ENCODE peak calls at places on chromosomes 12 and 14, in seven cellular contexts. X, T, H, Q, R, D and W are unnamed samples.

GRCh38 chr14:24057867-24058259 is 6.1 kb downstream of the CARMIL3 start:
- DNase-seq in X (no peak), T (no peak), H (no peak), Q (no peak), R (no peak), D (no peak), W (no peak)

GRCh38 chr14:99936056-99936455 is 129.2 kb upstream of the EVL start:
- DNase-seq in X (peak; percentile 17), T (no peak), H (no peak), Q (no peak), R (no peak), D (no peak), W (peak; percentile 85)

GRCh38 chr12:58395470-58395869 is 454.1 kb downstream of the ATP23 start:
- DNase-seq in X (peak; percentile 10), T (no peak), H (no peak), Q (no peak), R (no peak), D (peak; percentile 54), W (peak; percentile 85)

GRCh38 chr12:68497112-68497511 is 113.6 kb upstream of the RAP1B start:
- DNase-seq in X (no peak), T (no peak), H (no peak), Q (no peak), R (no peak), D (no peak), W (no peak)

GRCh38 chr14:24664366-24664765 is 30.4 kb upstream of the GZMB start:
- DNase-seq in X (peak; percentile 4), T (no peak), H (no peak), Q (no peak), R (no peak), D (peak; percentile 65), W (no peak)

GRCh38 chr14:54370323-54371125 is 26.3 kb upstream of the CDKN3 start:
- DNase-seq in X (no peak), T (no peak), H (no peak), Q (no peak), R (no peak), D (no peak), W (no peak)

GRCh38 chr14:77108753-77109152 is 10.7 kb downstream of the CIPC start:
- DNase-seq in X (no peak), T (no peak), H (no peak), Q (no peak), R (no peak), D (no peak), W (no peak)

GRCh38 chr12:98741229-98741614 is 96.1 kb downstream of the APAF1 start:
- DNase-seq in X (peak; percentile 53), T (no peak), H (no peak), Q (no peak), R (no peak), D (peak; percentile 32), W (no peak)

GRCh38 chr12:54169036-54169435 is 19.7 kb downstream of the SMUG1 start:
- DNase-seq in X (no peak), T (no peak), H (no peak), Q (no peak), R (no peak), D (no peak), W (no peak)

GRCh38 chr14:69291891-69292586 is 32.1 kb downstream of the GALNT16 start:
- DNase-seq in X (peak; percentile 69), T (no peak), H (no peak), Q (no peak), R (no peak), D (no peak), W (peak; percentile 42)

GRCh38 chr12:49023812-49024211 is 5.2 kb upstream of the PRKAG1 start:
- DNase-seq in X (no peak), T (no peak), H (no peak), Q (no peak), R (no peak), D (no peak), W (no peak)

GRCh38 chr14:68941820-68942219 is 37.3 kb downstream of the ACTN1 start:
- DNase-seq in X (peak; percentile 94), T (peak; percentile 68), H (no peak), Q (no peak), R (peak; percentile 82), D (peak; percentile 96), W (peak; percentile 87)

GRCh38 chr14:31877333-31877798 is 199.7 kb upstream of the ARHGAP5 start:
- DNase-seq in X (peak; percentile 25), T (no peak), H (no peak), Q (no peak), R (no peak), D (no peak), W (no peak)

GRCh38 chr12:9758119-9758518 is 2.6 kb downstream of the CD69 start:
- DNase-seq in X (no peak), T (no peak), H (no peak), Q (no peak), R (no peak), D (no peak), W (no peak)

GRCh38 chr12:9760699-9761406 is at the start of gene CD69:
- DNase-seq in X (no peak), T (peak; percentile 60), H (peak; percentile 85), Q (no peak), R (no peak), D (peak; percentile 14), W (no peak)

GRCh38 chr12:9761407-9761736 is 671 bp upstream of the CD69 start:
- DNase-seq in X (no peak), T (no peak), H (no peak), Q (no peak), R (no peak), D (no peak), W (no peak)

GRCh38 chr12:9757433-9758025 is 3.2 kb downstream of the CD69 start:
- DNase-seq in X (no peak), T (no peak), H (no peak), Q (no peak), R (no peak), D (no peak), W (no peak)

GRCh38 chr12:9759680-9760592 is 765 bp downstream of the CD69 start:
- DNase-seq in X (no peak), T (no peak), H (no peak), Q (no peak), R (no peak), D (no peak), W (no peak)
- TF ChIP-seq EZH2 in X (no peak), T (no peak), H (no peak), Q (no peak), R (no peak), D (no peak), W (no peak)

GRCh38 chr12:93593833-93594232 is 21.4 kb downstream of the SOCS2 start:
- DNase-seq in X (no peak), T (no peak), H (peak; percentile 46), Q (peak; percentile 36), R (no peak), D (no peak), W (no peak)
- H3K9ac ChIP-seq in X (no peak overlapping the region), T (no peak overlapping the region), H (peak overlapping the region; percentile 50), Q (no peak overlapping the region), R (no peak overlapping the region), D (no peak overlapping the region), W (no peak overlapping the region)

DNA sequence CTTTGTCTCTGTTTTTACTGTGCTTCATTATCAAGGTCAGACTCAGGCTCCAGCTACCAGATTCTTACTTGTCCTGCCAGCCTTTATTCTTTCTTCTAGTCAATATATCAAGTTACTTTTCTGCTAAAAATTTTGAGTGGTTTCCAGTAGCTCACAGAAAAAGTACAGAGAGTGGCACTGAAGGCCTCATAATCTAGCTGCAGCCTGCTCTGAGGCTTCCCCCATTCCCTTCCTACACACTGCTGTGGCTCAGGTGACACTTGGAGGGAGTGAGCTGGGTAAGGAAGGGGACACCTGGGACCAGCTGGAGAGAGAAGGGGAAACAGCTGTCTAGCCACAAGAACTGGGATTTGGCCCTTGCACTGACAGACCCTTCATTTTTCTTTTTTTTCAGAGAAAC is 25.4 kb downstream of the TTC6 start:
- DNase-seq in X (no peak), T (no peak), H (no peak), Q (no peak), R (no peak), D (no peak), W (no peak)
- TF ChIP-seq EZH2 in X (no peak), T (no peak), H (no peak), Q (no peak), R (no peak), D (no peak), W (no peak)

GRCh38 chr12:4216542-4216927 is 57.0 kb upstream of the CCND2 start:
- DNase-seq in X (no peak), T (no peak), H (no peak), Q (no peak), R (no peak), D (no peak), W (no peak)

GRCh38 chr12:4212845-4213244 is 60.7 kb upstream of the CCND2 start:
- DNase-seq in X (no peak), T (no peak), H (no peak), Q (no peak), R (no peak), D (no peak), W (no peak)

GRCh38 chr12:4214912-4215861 is 58.4 kb upstream of the CCND2 start:
- DNase-seq in X (no peak), T (no peak), H (no peak), Q (peak; percentile 47), R (no peak), D (no peak), W (no peak)

GRCh38 chr12:4217091-4217490 is 56.5 kb upstream of the CCND2 start:
- DNase-seq in X (no peak), T (no peak), H (no peak), Q (no peak), R (no peak), D (no peak), W (no peak)

DNA sequence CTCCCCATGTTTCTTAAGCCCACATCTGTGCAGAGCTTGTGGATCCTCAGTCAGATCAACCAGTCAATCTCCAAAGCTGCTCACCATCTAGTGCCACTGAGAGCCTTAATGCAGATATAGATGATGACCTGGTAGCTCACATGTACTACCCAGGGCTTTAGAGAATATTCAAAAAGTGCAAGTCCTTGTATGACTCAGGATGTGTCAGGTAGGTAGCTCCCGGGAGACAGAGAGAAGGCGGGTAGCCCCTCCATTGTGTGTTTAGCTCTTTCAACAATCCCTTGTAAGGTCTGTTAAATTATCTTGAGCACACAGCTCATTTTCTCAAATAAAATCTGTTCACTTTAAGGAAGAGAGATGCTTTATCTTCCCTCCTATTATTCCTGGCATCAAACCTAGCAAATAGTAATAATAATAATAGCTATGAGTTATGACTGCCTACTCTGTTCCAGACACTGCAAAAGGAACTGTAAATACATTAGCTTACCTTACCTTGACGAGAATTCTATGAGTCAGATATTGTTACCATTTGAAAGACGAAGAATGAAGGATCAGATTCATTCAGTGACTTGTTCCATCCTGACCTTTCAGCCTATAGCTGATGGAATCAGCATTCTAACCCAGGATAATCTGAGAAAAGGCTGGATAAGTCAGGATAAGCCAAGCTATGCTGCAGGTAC is 57.6 kb upstream of the CCND2 start:
- DNase-seq in X (no peak), T (no peak), H (no peak), Q (no peak), R (no peak), D (peak; percentile 81), W (no peak)
- H3K9ac ChIP-seq in X (no peak overlapping the region), T (no peak overlapping the region), H (no peak overlapping the region), Q (no peak overlapping the region), R (no peak overlapping the region), D (no peak overlapping the region), W (no peak overlapping the region)